ENCODE peak calls at places on chromosomes 11 and 22, in seven cellular contexts. K is stimulated activated CD8-positive, alpha-beta memory T cell treated with anti-CD3 and anti-CD28 coated beads, Interleukin-15, amount 100 ng/mL, for 1 hour; E is stimulated activated CD4-positive, alpha-beta T cell treated with anti-CD3 and anti-CD28 coated beads, Interleukin-1b, Interleukin-23, amount 100 ng/mL, for 1 hour; U is NCI-H1417 treated with DMSO at 0.1 percent for 48 hours; B is kidney glomerular epithelial cell; Z is adrenal gland; L is activated CD4-positive, alpha-beta T cell treated with anti-CD3 and anti-CD28 coated beads, Interleukin-2, amount 50 U/mL, for 24 hours. G is an unnamed sample.

GRCh38 chr11:59062602-59063529 is 23.2 kb upstream of the GLYATL1B start:
- DNase-seq in B (no peak), U (no peak), L (no peak), Z (no peak), K (no peak), E (no peak), G (no peak)

GRCh38 chr22:44585559-44586121 is 87.6 kb upstream of the RTL6 start:
- DNase-seq in Z (no peak), B (no peak), K (no peak), E (no peak), U (no peak), L (no peak), G (no peak)

GRCh38 chr11:8963569-8964323 is 496 bp downstream of the TMEM9B start:
- DNase-seq in L (peak; percentile 71), B (peak; percentile 89), Z (peak; percentile 88), U (peak; percentile 20), E (peak; percentile 52), K (peak; percentile 55), G (peak; percentile 73)

GRCh38 chr11:1892116-1892515 is 421 bp upstream of the PRR33 start:
- DNase-seq in E (no peak), B (no peak), Z (peak; percentile 59), L (no peak), K (no peak), U (no peak), G (no peak)

GRCh38 chr11:70464509-70465361 is 66.4 kb downstream of the CTTN start:
- DNase-seq in U (no peak), L (no peak), E (no peak), K (no peak), Z (no peak), B (no peak), G (no peak)

GRCh38 chr22:23233084-23233501 is 52.8 kb downstream of the BCR start:
- DNase-seq in L (no peak), U (no peak), B (no peak), E (no peak), Z (no peak), K (no peak), G (no peak)

GRCh38 chr11:108497317-108498045 is 703 bp downstream of the POGLUT3 start:
- DNase-seq in B (peak; percentile 91), K (peak; percentile 20), U (peak; percentile 62), L (peak; percentile 62), E (peak; percentile 27), Z (peak; percentile 96), G (peak; percentile 93)

GRCh38 chr22:36084717-36085116 is 56.1 kb upstream of the RBFOX2 start:
- DNase-seq in Z (no peak), U (no peak), B (no peak), E (no peak), L (no peak), K (no peak), G (no peak)

GRCh38 chr11:67613960-67614715 is 7.4 kb downstream of the NDUFV1 start:
- DNase-seq in K (peak; percentile 68), E (peak; percentile 56), L (peak; percentile 79), Z (peak; percentile 54), B (peak; percentile 32), U (no peak), G (peak; percentile 31)

GRCh38 chr11:60989108-60989650 is 17.7 kb downstream of the CD6 start:
- DNase-seq in K (no peak), Z (no peak), U (no peak), E (no peak), L (no peak), B (no peak), G (no peak)

GRCh38 chr11:95256204-95256819 is 25.3 kb upstream of the SESN3 start:
- DNase-seq in K (no peak), Z (no peak), L (no peak), B (peak; percentile 22), U (no peak), E (no peak), G (no peak)

GRCh38 chr11:107651672-107652071 is 60.2 kb downstream of the SLN start:
- DNase-seq in L (no peak), E (no peak), Z (no peak), K (no peak), U (no peak), B (peak; percentile 7), G (peak; percentile 10)

GRCh38 chr22:29520851-29521250 is 32.7 kb downstream of the THOC5 start:
- DNase-seq in E (no peak), Z (peak; percentile 53), U (no peak), L (no peak), K (no peak), B (no peak), G (no peak)

GRCh38 chr11:110130642-110131238 is 37.5 kb downstream of the ZC3H12C start:
- DNase-seq in E (no peak), L (no peak), B (no peak), Z (no peak), U (peak; percentile 98), K (no peak), G (no peak)

GRCh38 chr11:57008373-57008772 is 19.7 kb downstream of the OR5AK2 start:
- DNase-seq in B (no peak), L (no peak), Z (no peak), E (no peak), K (no peak), U (no peak), G (no peak)

GRCh38 chr11:75346296-75346695 is 5.2 kb downstream of the ARRB1 start:
- DNase-seq in Z (no peak), B (no peak), K (no peak), L (no peak), E (no peak), U (no peak), G (no peak)

GRCh38 chr11:1854949-1855885 is 2.3 kb downstream of the LSP1 start:
- DNase-seq in B (no peak), Z (peak; percentile 74), K (no peak), U (no peak), E (no peak), L (peak; percentile 30), G (no peak)

GRCh38 chr22:17258015-17258827 is 39.0 kb upstream of the ADA2 start:
- DNase-seq in B (peak; percentile 7), Z (peak; percentile 59), E (peak; percentile 16), K (no peak), L (peak; percentile 24), U (peak; percentile 71), G (no peak)

GRCh38 chr11:128868851-128869671 is 2.0 kb upstream of the KCNJ1 start:
- DNase-seq in Z (no peak), K (no peak), U (no peak), E (no peak), L (no peak), B (no peak), G (no peak)

GRCh38 chr11:65468874-65469333 is 29.9 kb upstream of the MALAT1 start:
- DNase-seq in K (no peak), Z (peak; percentile 65), E (no peak), U (no peak), L (no peak), B (no peak), G (peak; percentile 32)

GRCh38 chr22:41127447-41127846 is 35.1 kb downstream of the EP300 start:
- DNase-seq in Z (peak; percentile 31), U (no peak), K (no peak), E (no peak), L (no peak), B (no peak), G (no peak)

GRCh38 chr11:103659138-103659734 is 377.2 kb upstream of the DDI1 start:
- DNase-seq in E (no peak), U (no peak), K (no peak), Z (no peak), B (peak; percentile 58), L (no peak), G (peak; percentile 44)

GRCh38 chr22:28241637-28242290 is 322.7 kb upstream of the PITPNB start:
- DNase-seq in B (no peak), Z (no peak), E (no peak), U (no peak), L (no peak), K (no peak), G (no peak)

GRCh38 chr22:49967333-49968241 is 7.0 kb downstream of the PIM3 start:
- DNase-seq in L (no peak), Z (peak; percentile 92), K (no peak), B (no peak), U (no peak), E (no peak), G (no peak)

GRCh38 chr11:27545946-27546345 is 39.4 kb upstream of the LIN7C start:
- DNase-seq in U (no peak), E (no peak), K (no peak), Z (no peak), B (no peak), L (no peak), G (no peak)

GRCh38 chr11:122193457-122193856 is 77.4 kb upstream of the BLID start:
- DNase-seq in Z (no peak), B (no peak), L (no peak), E (no peak), K (no peak), U (no peak), G (no peak)

GRCh38 chr22:37641251-37641949 is 1.9 kb downstream of the SH3BP1 start:
- DNase-seq in E (no peak), U (no peak), B (no peak), K (no peak), L (no peak), Z (no peak), G (no peak)

GRCh38 chr11:73343076-73343833 is 32.9 kb upstream of the RELT start:
- DNase-seq in B (no peak), L (no peak), U (no peak), K (no peak), E (no peak), Z (no peak), G (no peak)

GRCh38 chr11:103623933-103624332 is 412.5 kb upstream of the DDI1 start:
- DNase-seq in B (no peak), K (no peak), E (no peak), L (no peak), U (no peak), Z (no peak), G (no peak)

GRCh38 chr22:50601669-50602337 is 1.2 kb downstream of the MAPK8IP2 start:
- DNase-seq in L (no peak), U (no peak), K (no peak), E (no peak), Z (no peak), B (no peak), G (no peak)

GRCh38 chr22:50701076-50701419 is 28.4 kb downstream of the SHANK3 start:
- DNase-seq in B (no peak), U (no peak), Z (no peak), K (no peak), E (no peak), L (no peak), G (no peak)

GRCh38 chr22:47486569-47487312 is 724.3 kb downstream of the TBC1D22A start:
- DNase-seq in Z (no peak), B (no peak), E (no peak), L (no peak), K (no peak), U (no peak), G (no peak)

GRCh38 chr11:105135873-105136272 is 3.7 kb downstream of the CARD18 start:
- DNase-seq in E (no peak), L (no peak), Z (no peak), B (no peak), K (no peak), U (no peak), G (no peak)

G was measured in ACHN.